ENCODE peak calls at places on chromosomes 6 and 20, in eight cellular contexts. T, I, G, X, N, Y, J and Z are unnamed samples.

GRCh38 chr20:35238746-35239145 is 12.3 kb downstream of the MMP24 start:
- DNase-seq in T (no peak), I (no peak), G (no peak), X (no peak), N (no peak), Y (no peak), J (no peak), Z (no peak)

GRCh38 chr6:71290611-71291010 is 2.0 kb downstream of the OGFRL1 start:
- DNase-seq in T (no peak), I (no peak), G (no peak), X (no peak), N (no peak), Y (no peak), J (no peak), Z (no peak)

GRCh38 chr6:37784585-37784967 is 35.0 kb upstream of the ZFAND3 start:
- DNase-seq in T (no peak), I (no peak), G (peak), X (no peak), N (no peak), Y (no peak), J (no peak), Z (no peak)

GRCh38 chr6:89840538-89840937 is 10.9 kb downstream of the CASP8AP2 start:
- DNase-seq in T (peak), I (no peak), G (no peak), X (no peak), N (no peak), Y (peak), J (no peak), Z (no peak)

GRCh38 chr20:7540923-7541322 is 399.3 kb downstream of the HAO1 start:
- DNase-seq in T (no peak), I (no peak), G (no peak), X (no peak), N (no peak), Y (no peak), J (no peak), Z (no peak)

GRCh38 chr20:17759449-17759848 is 59.7 kb downstream of the BANF2 start:
- DNase-seq in T (no peak), I (no peak), G (no peak), X (peak), N (no peak), Y (peak), J (no peak), Z (no peak)

GRCh38 chr6:13404892-13405254 is 76.5 kb upstream of the TBC1D7 start:
- DNase-seq in T (no peak), I (no peak), G (no peak), X (no peak), N (no peak), Y (no peak), J (no peak), Z (no peak)

GRCh38 chr20:47544852-47545251 is 43.2 kb downstream of the NCOA3 start:
- DNase-seq in T (peak), I (no peak), G (no peak), X (no peak), N (no peak), Y (no peak), J (no peak), Z (no peak)

GRCh38 chr6:100229512-100229911 is 235.2 kb downstream of the SIM1 start:
- DNase-seq in T (no peak), I (no peak), G (no peak), X (no peak), N (no peak), Y (no peak), J (no peak), Z (peak)

GRCh38 chr6:10184408-10185187 is 230.3 kb downstream of the TFAP2A start:
- DNase-seq in T (no peak), I (no peak), G (no peak), X (no peak), N (no peak), Y (no peak), J (no peak), Z (no peak)

GRCh38 chr6:43724914-43725642 is 37.5 kb upstream of the MRPS18A start:
- DNase-seq in T (peak), I (peak), G (no peak), X (peak), N (peak), Y (peak), J (peak), Z (peak)
- TF ChIP-seq CTCF in T (no peak), I (no peak), G (no peak), X (no peak), N (no peak), Y (no peak), J (no peak), Z (no peak)

DNA sequence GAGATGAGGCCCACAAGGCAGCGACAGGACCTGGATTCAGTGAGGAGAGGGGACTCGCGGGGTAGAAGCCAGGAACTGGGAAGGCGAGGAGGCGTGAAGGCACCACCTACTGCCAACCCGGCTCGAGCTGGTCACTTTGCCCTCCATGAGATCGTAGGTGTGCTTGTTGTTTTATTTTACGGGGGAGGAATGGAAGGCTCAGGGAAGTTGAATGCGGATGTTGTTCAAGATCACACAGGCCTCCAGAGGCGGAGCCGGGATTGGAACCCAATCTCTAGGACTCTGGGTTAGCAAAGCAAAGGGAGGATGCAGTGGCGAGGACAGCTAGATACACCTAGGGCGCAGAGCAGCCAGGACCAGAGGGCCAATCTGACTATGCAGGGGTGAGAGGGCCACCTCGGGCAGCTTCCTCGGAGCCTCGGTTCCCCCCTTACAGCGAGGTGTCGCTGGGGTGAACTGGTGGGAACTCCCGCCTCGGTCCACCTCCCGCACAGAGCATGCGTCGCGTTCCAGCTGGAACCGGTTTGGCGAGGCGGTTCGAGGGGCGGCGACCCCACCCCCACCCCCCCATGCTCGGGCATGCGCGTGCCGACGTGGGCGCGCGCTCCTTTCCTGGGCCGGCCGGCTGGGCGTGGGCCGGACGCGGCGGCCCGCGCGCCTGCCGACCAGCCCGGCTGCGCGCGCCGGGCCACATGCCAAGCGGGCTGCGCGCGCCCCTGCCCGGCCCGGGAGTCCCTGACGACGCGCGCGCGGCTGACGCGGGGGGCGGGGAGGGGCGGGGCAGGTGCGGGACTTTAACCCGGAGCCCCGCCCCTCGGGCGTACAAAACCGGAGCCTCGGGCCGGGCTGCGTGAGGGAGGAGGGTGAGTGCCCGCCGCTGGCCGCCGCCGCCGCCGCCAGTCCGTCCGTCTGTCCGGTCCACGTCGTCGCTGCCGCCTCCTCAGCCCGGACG is 80.4 kb upstream of the MYL9 start:
- DNase-seq in T (peak), I (peak), G (peak), X (peak), N (peak), Y (peak), J (peak), Z (peak)
- TF ChIP-seq CTCF in T (no peak), I (no peak), G (no peak), X (no peak), N (no peak), Y (no peak), J (no peak), Z (no peak)

DNA sequence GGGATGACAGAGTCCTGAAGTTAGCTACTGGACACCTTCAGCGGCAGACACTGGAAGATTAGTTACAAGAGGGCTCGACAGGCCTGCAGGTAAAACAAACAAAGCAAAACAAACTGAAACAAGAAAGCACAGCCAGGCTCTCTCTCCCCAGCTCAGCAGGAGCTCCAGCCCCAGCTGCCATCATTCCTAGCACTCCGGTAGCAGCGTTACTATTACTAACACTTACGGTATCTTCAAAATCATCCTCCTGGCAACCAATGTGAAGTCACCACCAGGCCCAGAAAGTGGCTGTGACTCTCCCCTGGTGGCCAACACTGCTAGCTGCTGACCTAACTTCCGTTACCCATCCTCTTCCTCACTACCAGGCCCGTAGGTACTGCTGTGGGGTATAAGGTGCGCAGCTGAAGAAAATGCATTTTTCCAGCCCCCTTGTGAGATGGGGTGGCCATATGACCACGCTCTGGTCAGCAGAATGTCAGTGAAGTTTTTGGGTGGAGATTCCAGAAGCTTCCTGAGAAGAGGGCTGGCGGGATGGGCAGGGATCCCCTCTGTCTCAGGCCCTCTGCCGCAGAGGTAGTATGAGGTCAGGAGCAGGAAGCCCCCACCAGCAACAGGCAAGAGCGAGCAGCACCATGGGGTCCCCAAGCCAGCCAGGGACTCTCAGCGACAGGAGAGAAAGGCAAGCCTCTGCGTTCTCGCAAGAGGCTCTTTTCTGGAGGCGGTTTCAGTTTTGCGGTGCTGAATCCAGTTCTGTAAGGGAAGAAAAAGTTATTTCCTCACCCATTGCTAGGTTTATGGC is 37.4 kb upstream of the TBXT start:
- DNase-seq in T (no peak), I (no peak), G (peak), X (no peak), N (no peak), Y (no peak), J (no peak), Z (no peak)
- TF ChIP-seq CTCF in T (no peak), I (no peak), G (peak), X (no peak), N (no peak), Y (no peak), J (no peak), Z (no peak)

DNA sequence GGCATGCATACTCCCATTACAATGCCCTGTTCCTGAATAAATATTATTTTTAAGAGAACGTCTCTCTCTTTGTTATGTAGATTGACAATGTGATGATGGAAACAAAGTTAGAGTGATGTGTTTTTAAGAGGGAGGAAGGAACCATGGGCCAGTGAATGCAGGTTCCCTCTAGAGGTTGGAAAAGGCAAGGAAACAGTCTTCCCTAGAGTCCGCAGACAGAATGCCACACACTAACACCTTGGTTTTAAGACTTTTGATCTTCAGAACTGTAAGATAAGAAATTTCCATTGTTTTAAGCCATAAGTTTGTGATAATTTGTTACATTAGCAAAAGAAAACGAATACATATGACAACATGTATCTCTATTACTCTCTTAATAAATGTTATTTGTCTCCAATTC is 4.7 kb upstream of the CENPW start:
- DNase-seq in T (no peak), I (no peak), G (peak), X (no peak), N (no peak), Y (no peak), J (no peak), Z (no peak)
- TF ChIP-seq CTCF in T (no peak), I (peak), G (peak), X (no peak), N (no peak), Y (no peak), J (no peak), Z (no peak)

GRCh38 chr20:31605031-31605901 is at the start of gene ID1:
- DNase-seq in T (peak), I (peak), G (peak), X (peak), N (peak), Y (peak), J (peak), Z (peak)

GRCh38 chr20:31606928-31607639 is 2.0 kb downstream of the ID1 start:
- DNase-seq in T (peak), I (no peak), G (peak), X (no peak), N (no peak), Y (peak), J (no peak), Z (peak)

GRCh38 chr20:31604567-31605030 is 490 bp upstream of the ID1 start:
- DNase-seq in T (no peak), I (no peak), G (peak), X (no peak), N (no peak), Y (no peak), J (no peak), Z (no peak)

GRCh38 chr20:31606678-31606927 is 1.5 kb downstream of the ID1 start:
- DNase-seq in T (no peak), I (no peak), G (peak), X (no peak), N (no peak), Y (no peak), J (no peak), Z (no peak)

DNA sequence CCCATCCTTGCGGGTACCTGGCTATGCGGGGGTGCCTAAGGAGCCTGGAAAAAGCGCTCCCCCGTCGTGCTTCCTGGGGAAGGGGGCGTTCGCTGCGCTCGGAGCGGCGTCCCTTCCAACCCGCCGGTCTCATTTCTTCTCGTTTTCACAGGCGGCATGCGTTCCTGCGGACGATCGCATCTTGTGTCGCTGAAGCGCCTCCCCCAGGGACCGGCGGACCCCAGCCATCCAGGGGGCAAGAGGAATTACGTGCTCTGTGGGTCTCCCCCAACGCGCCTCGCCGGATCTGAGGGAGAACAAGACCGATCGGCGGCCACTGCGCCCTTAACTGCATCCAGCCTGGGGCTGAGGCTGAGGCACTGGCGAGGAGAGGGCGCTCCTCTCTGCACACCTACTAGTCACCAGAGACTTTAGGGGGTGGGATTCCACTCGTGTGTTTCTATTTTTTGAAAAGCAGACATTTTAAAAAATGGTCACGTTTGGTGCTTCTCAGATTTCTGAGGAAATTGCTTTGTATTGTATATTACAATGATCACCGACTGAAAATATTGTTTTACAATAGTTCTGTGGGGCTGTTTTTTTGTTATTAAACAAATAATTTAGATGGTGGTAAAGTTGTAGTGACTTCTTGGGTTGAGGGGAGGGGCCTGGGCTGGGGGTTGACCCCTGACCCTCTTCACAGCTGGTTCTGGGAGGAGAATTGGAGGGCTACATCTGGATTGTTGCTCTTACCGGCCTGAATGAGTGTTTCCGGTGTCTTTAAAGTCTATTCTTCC is 1.0 kb downstream of the ID1 start:
- DNase-seq in T (no peak), I (no peak), G (peak), X (no peak), N (peak), Y (peak), J (peak), Z (peak)
- TF ChIP-seq CTCF in T (no peak), I (no peak), G (no peak), X (no peak), N (no peak), Y (no peak), J (no peak), Z (no peak)

DNA sequence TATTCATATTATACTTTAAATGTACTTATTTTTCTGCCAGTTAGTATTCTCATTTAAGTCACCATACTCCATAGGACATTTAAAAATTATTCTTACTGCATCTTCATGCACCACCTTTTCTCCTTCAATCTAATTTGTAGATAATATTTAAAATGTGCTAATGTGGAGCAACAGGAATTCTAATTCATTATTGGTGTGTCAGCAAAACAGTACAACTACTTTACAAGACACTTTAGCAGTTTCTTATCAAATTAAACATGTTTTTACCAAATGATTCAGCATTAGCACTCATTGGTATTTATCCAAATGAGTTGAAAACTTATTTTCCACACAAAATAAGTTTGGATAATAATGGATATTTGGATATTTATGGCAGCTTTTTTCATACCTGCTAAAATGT is 1041.8 kb upstream of the ADGRB3 start:
- DNase-seq in T (no peak), I (no peak), G (no peak), X (no peak), N (no peak), Y (no peak), J (no peak), Z (no peak)
- TF ChIP-seq CTCF in T (no peak), I (no peak), G (no peak), X (no peak), N (no peak), Y (no peak), J (no peak), Z (no peak)

GRCh38 chr6:25889877-25890853 is 16.1 kb upstream of the SLC17A3 start:
- DNase-seq in T (peak), I (no peak), G (peak), X (no peak), N (no peak), Y (peak), J (no peak), Z (peak)
- TF ChIP-seq CTCF in T (peak), I (peak), G (peak), X (no peak), N (peak), Y (peak), J (peak), Z (peak)

GRCh38 chr20:25083773-25084615 is 2.1 kb upstream of the VSX1 start:
- DNase-seq in T (no peak), I (no peak), G (peak), X (no peak), N (peak), Y (peak), J (no peak), Z (peak)
- TF ChIP-seq CTCF in T (peak), I (peak), G (no peak), X (no peak), N (no peak), Y (peak), J (no peak), Z (no peak)